ENCODE peak calls at places on chromosomes 11 and 22, in six cellular contexts. C is HFFc6; A is NAMALWA; S is activated naive CD4-positive, alpha-beta T cell; N is activated CD4-positive, alpha-beta T cell treated with anti-CD3 and anti-CD28 coated beads for 4 hours; E is colonic mucosa. H is an unnamed sample.

GRCh38 chr11:2700415-2701211 is 819 bp upstream of the KCNQ1OT1 start:
- DNase-seq in C (no peak), A (peak; percentile 49), S (no peak), N (no peak), E (peak; percentile 81), H (peak; percentile 24)

GRCh38 chr11:46918087-46918751 is at the start of gene LRP4:
- DNase-seq in C (no peak), A (peak; percentile 25), S (no peak), N (no peak), E (peak; percentile 62), H (no peak)

GRCh38 chr11:111602865-111603632 is 800 bp downstream of the SIK2 start:
- DNase-seq in C (peak; percentile 19), A (peak; percentile 67), S (peak; percentile 13), N (peak; percentile 4), E (peak; percentile 42), H (no peak)

GRCh38 chr11:69122642-69123431 is 32.9 kb upstream of the SMIM38 start:
- DNase-seq in C (peak; percentile 65), A (no peak), S (peak; percentile 32), N (peak; percentile 81), E (peak; percentile 92), H (peak; percentile 44)

GRCh38 chr22:50105529-50106100 is 15.8 kb downstream of the MOV10L1 start:
- DNase-seq in C (peak; percentile 15), A (peak; percentile 61), S (no peak), N (no peak), E (no peak), H (no peak)

GRCh38 chr11:44539971-44540370 is 25.5 kb upstream of the CD82 start:
- DNase-seq in C (no peak), A (no peak), S (no peak), N (no peak), E (no peak), H (no peak)

GRCh38 chr11:83019888-83020579 is 51.7 kb downstream of the RAB30 start:
- DNase-seq in C (no peak), A (no peak), S (no peak), N (no peak), E (no peak), H (no peak)

GRCh38 chr11:58582437-58582836 is 3.6 kb downstream of the ZFP91 start:
- DNase-seq in C (no peak), A (no peak), S (no peak), N (no peak), E (no peak), H (no peak)

GRCh38 chr11:117175781-117176180 is 2.8 kb upstream of the SIDT2 start:
- DNase-seq in C (no peak), A (no peak), S (no peak), N (no peak), E (no peak), H (no peak)

GRCh38 chr22:28995551-28995950 is 66.1 kb downstream of the C22orf31 start:
- DNase-seq in C (no peak), A (no peak), S (no peak), N (no peak), E (no peak), H (no peak)

GRCh38 chr22:28025333-28025732 is 106.3 kb upstream of the PITPNB start:
- DNase-seq in C (no peak), A (no peak), S (no peak), N (no peak), E (peak; percentile 2), H (no peak)

GRCh38 chr11:74849525-74850391 is 99.1 kb downstream of the XRRA1 start:
- DNase-seq in C (peak; percentile 60), A (no peak), S (no peak), N (no peak), E (no peak), H (no peak)

GRCh38 chr22:36658900-36659299 is 44.7 kb downstream of the CACNG2 start:
- DNase-seq in C (no peak), A (no peak), S (no peak), N (no peak), E (no peak), H (no peak)

GRCh38 chr11:92759571-92760214 is 209.8 kb upstream of the MTNR1B start:
- DNase-seq in C (no peak), A (no peak), S (no peak), N (no peak), E (no peak), H (no peak)

GRCh38 chr11:11243790-11244469 is 109.1 kb downstream of the CSNK2A3 start:
- DNase-seq in C (peak; percentile 33), A (peak; percentile 90), S (no peak), N (peak; percentile 28), E (no peak), H (no peak)

GRCh38 chr11:10092426-10092825 is 201.6 kb downstream of the SBF2 start:
- DNase-seq in C (no peak), A (no peak), S (no peak), N (no peak), E (no peak), H (no peak)

GRCh38 chr11:112195906-112196305 is 20.6 kb downstream of the BCO2 start:
- DNase-seq in C (no peak), A (no peak), S (no peak), N (no peak), E (no peak), H (no peak)

GRCh38 chr11:33344611-33345010 is 87.4 kb downstream of the HIPK3 start:
- DNase-seq in C (no peak), A (peak; percentile 30), S (no peak), N (no peak), E (no peak), H (no peak)

GRCh38 chr11:77019976-77020591 is 14.1 kb upstream of the B3GNT6 start:
- DNase-seq in C (no peak), A (no peak), S (no peak), N (no peak), E (no peak), H (no peak)

GRCh38 chr11:50072226-50073112 is 39.8 kb downstream of the OR4C45 start:
- DNase-seq in C (no peak), A (no peak), S (no peak), N (no peak), E (no peak), H (no peak)

GRCh38 chr22:49417833-49418232 is 409.8 kb downstream of the BRD1 start:
- DNase-seq in C (no peak), A (no peak), S (no peak), N (no peak), E (no peak), H (no peak)

GRCh38 chr22:46115755-46116490 is 34.4 kb upstream of the PPARA start:
- DNase-seq in C (no peak), A (no peak), S (no peak), N (no peak), E (no peak), H (no peak)

GRCh38 chr22:26797910-26798309 is 140.5 kb downstream of the MIAT start:
- DNase-seq in C (no peak), A (peak; percentile 39), S (no peak), N (no peak), E (no peak), H (no peak)

GRCh38 chr11:66192181-66192888 is 76.1 kb upstream of the RAB1B start:
- DNase-seq in C (no peak), A (no peak), S (no peak), N (no peak), E (no peak), H (no peak)

GRCh38 chr11:82305123-82305522 is 428.5 kb downstream of the FAM181B start:
- DNase-seq in C (no peak), A (no peak), S (no peak), N (no peak), E (no peak), H (no peak)

GRCh38 chr22:17945851-17946690 is 78.3 kb downstream of the MICAL3 start:
- DNase-seq in C (no peak), A (peak; percentile 37), S (no peak), N (no peak), E (no peak), H (no peak)

GRCh38 chr22:17638182-17638431 is 450 bp upstream of the BCL2L13 start:
- DNase-seq in C (no peak), A (no peak), S (no peak), N (no peak), E (no peak), H (no peak)

GRCh38 chr11:37978647-37979046 is 1380.6 kb upstream of the RAG2 start:
- DNase-seq in C (no peak), A (no peak), S (no peak), N (no peak), E (no peak), H (no peak)

GRCh38 chr22:37758698-37759097 is 49.0 kb upstream of the GCAT start:
- DNase-seq in C (no peak), A (no peak), S (no peak), N (no peak), E (no peak), H (no peak)

GRCh38 chr22:45876136-45877035 is 100.6 kb downstream of the WNT7B start:
- DNase-seq in C (no peak), A (no peak), S (no peak), N (no peak), E (no peak), H (no peak)

GRCh38 chr11:116357769-116358544 is 414.8 kb downstream of the BUD13 start:
- DNase-seq in C (no peak), A (no peak), S (no peak), N (no peak), E (peak; percentile 35), H (no peak)

GRCh38 chr11:1298695-1299492 is 10.5 kb downstream of the TOLLIP start:
- DNase-seq in C (no peak), A (no peak), S (no peak), N (no peak), E (peak; percentile 88), H (no peak)

GRCh38 chr11:93494341-93494740 is 48.9 kb downstream of the SMCO4 start:
- DNase-seq in C (no peak), A (no peak), S (no peak), N (no peak), E (no peak), H (no peak)

GRCh38 chr11:62556872-62557631 is 10.4 kb upstream of the AHNAK start:
- DNase-seq in C (no peak), A (peak; percentile 44), S (no peak), N (no peak), E (no peak), H (peak; percentile 79)

GRCh38 chr11:13229675-13230359 is 47.8 kb upstream of the BMAL1 start:
- DNase-seq in C (no peak), A (no peak), S (no peak), N (no peak), E (no peak), H (no peak)

GRCh38 chr11:81005595-81005994 is 1564.8 kb upstream of the TENM4 start:
- DNase-seq in C (peak; percentile 22), A (no peak), S (no peak), N (no peak), E (no peak), H (no peak)

H was measured in activated T-helper 2 cell treated with anti-CD3 and anti-CD28 coated beads, Interferon-gamma antibody, Interleukin-2, Interleukin-4, amounts not matched to agents 10 μg/mL and 5 μg/mL and 100 μg/mL, durations not matched to agents 14 hours and 24 hours and 36 hours.